ENCODE peak calls at places on chromosomes 11 and 22, in nine cellular contexts. M, A, O, T, J, F, S, N and E are unnamed samples. For H3K4me1, the result is how much of the 10 kb centered on the place peaks cover.

GRCh38 chr22:19715286-19715939 is 1.1 kb downstream of the SEPTIN5 start:
- DNase-seq in N (no peak), A (no peak), S (no peak), O (no peak), M (no peak), F (no peak), T (no peak), J (no peak), E (no peak)

GRCh38 chr22:44608606-44609226 is 93.3 kb upstream of the PRR5 start:
- DNase-seq in T (no peak), J (peak), F (no peak), A (no peak), M (no peak), S (peak), N (no peak), O (no peak), E (no peak)

GRCh38 chr11:65504671-65505433 is 6.0 kb downstream of the MALAT1 start:
- DNase-seq in O (no peak), J (no peak), M (peak), S (no peak), F (no peak), T (peak), A (no peak), N (no peak), E (no peak)

GRCh38 chr11:44305643-44306468 is 4.1 kb downstream of the ALX4 start:
- DNase-seq in J (peak), S (no peak), A (peak), T (no peak), F (no peak), M (no peak), O (no peak), N (peak), E (no peak)

GRCh38 chr22:39382410-39382809 is 17.2 kb upstream of the TAB1 start:
- DNase-seq in O (no peak), F (no peak), T (no peak), A (no peak), S (no peak), N (no peak), M (no peak), J (no peak), E (no peak)

GRCh38 chr11:73889019-73889418 is 12.2 kb downstream of the PAAF1 start:
- DNase-seq in T (no peak), O (peak), A (no peak), S (no peak), J (no peak), N (no peak), M (no peak), F (no peak), E (no peak)

GRCh38 chr11:67117667-67118058 is 1.4 kb upstream of the KDM2A start:
- DNase-seq in N (peak), J (no peak), T (peak), M (no peak), F (peak), O (no peak), A (peak), S (peak), E (peak)

GRCh38 chr22:32579533-32580220 is 105.1 kb downstream of the FBXO7 start:
- DNase-seq in N (no peak), M (no peak), F (no peak), T (no peak), S (no peak), J (no peak), O (no peak), A (no peak), E (peak)

GRCh38 chr11:17651681-17652080 is 67.7 kb upstream of the MYOD1 start:
- DNase-seq in A (no peak), O (no peak), F (no peak), M (no peak), J (no peak), N (no peak), T (no peak), S (no peak), E (no peak)

GRCh38 chr22:50399751-50400331 is 56.7 kb downstream of the PPP6R2 start:
- DNase-seq in F (no peak), J (peak), T (no peak), N (no peak), S (peak), M (peak), A (peak), O (no peak), E (peak)

GRCh38 chr11:83521647-83522596 is 235.8 kb upstream of the CCDC90B start:
- DNase-seq in N (no peak), T (no peak), M (no peak), O (peak), F (no peak), A (peak), J (peak), S (peak), E (no peak)

GRCh38 chr11:105000797-105001196 is 22.2 kb downstream of the CASP5 start:
- DNase-seq in M (peak), F (no peak), T (no peak), S (peak), J (no peak), O (no peak), N (no peak), A (peak), E (peak)

GRCh38 chr11:67437082-67437821 is at the start of gene PTPRCAP:
- DNase-seq in T (no peak), F (no peak), N (no peak), J (no peak), O (no peak), M (peak), S (no peak), A (no peak), E (no peak)

GRCh38 chr11:11842426-11843008 is 745 bp downstream of the USP47 start:
- DNase-seq in T (peak), O (peak), M (peak), S (no peak), J (peak), A (peak), N (no peak), F (no peak), E (peak)

GRCh38 chr22:43481528-43482309 is 69.9 kb downstream of the MPPED1 start:
- DNase-seq in J (no peak), O (no peak), A (peak), N (no peak), T (no peak), S (no peak), M (peak), F (no peak), E (no peak)

GRCh38 chr11:91081440-91082088 is 858.7 kb upstream of the CHORDC1 start:
- DNase-seq in T (no peak), A (no peak), O (peak), F (no peak), M (peak), N (no peak), J (no peak), S (no peak), E (peak)

GRCh38 chr11:129695543-129696308 is 119.9 kb upstream of the TMEM45B start:
- DNase-seq in F (no peak), M (no peak), J (peak), A (peak), O (peak), N (peak), S (peak), T (peak), E (peak)

GRCh38 chr11:48055292-48056132 is 75.2 kb downstream of the PTPRJ start:
- DNase-seq in O (peak), S (no peak), M (no peak), F (no peak), A (no peak), T (no peak), N (no peak), J (no peak), E (no peak)

GRCh38 chr11:117822522-117823033 is 2.0 kb downstream of the FXYD2 start:
- DNase-seq in N (peak), M (peak), F (peak), A (no peak), O (no peak), S (no peak), T (no peak), J (no peak), E (no peak)
- H3K4me1 ChIP-seq in N (under half), M (under half), F (under half), A (under half), O (under half), S (under half), T (under half), J (under half), E (half or more)

DNA sequence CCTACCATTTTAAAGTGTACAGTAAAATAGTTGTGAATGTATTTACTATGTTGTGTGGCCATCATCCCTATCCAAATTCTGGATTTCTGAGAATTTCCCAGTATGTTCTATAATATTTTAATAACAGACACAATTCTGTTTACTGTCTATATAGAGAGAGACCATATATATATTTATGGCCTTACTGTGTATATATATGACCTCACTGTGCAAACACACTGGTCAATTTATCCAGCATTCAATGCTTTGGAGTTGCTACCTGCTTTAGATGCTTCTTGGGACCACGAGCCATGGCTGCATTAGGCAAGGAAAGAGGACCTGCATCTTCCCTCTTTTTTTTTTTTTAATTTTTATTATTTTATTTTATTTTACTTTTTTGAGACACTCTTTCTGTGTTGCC is 40.2 kb downstream of the SWAP70 start:
- DNase-seq in A (no peak), J (no peak), M (no peak), N (no peak), S (no peak), F (no peak), T (no peak), O (no peak), E (no peak)
- H3K4me1 ChIP-seq in A (under half), J (under half), M (under half), N (under half), S (under half), F (under half), T (under half), O (under half), E (half or more)

GRCh38 chr11:70080763-70081162 is 2.6 kb downstream of the ANO1 start:
- DNase-seq in F (no peak), N (no peak), T (peak), O (peak), M (peak), S (no peak), J (no peak), A (no peak), E (no peak)

GRCh38 chr11:70082829-70083228 is 4.7 kb downstream of the ANO1 start:
- DNase-seq in A (no peak), N (no peak), T (no peak), O (peak), M (no peak), J (no peak), F (no peak), S (no peak), E (no peak)

GRCh38 chr11:70085815-70086769 is 8.0 kb downstream of the ANO1 start:
- DNase-seq in J (no peak), T (no peak), F (no peak), O (no peak), A (no peak), N (no peak), S (no peak), M (no peak), E (no peak)

GRCh38 chr11:70087446-70088167 is 9.5 kb downstream of the ANO1 start:
- DNase-seq in F (no peak), S (peak), T (no peak), O (no peak), N (peak), M (no peak), A (peak), J (peak), E (no peak)

DNA sequence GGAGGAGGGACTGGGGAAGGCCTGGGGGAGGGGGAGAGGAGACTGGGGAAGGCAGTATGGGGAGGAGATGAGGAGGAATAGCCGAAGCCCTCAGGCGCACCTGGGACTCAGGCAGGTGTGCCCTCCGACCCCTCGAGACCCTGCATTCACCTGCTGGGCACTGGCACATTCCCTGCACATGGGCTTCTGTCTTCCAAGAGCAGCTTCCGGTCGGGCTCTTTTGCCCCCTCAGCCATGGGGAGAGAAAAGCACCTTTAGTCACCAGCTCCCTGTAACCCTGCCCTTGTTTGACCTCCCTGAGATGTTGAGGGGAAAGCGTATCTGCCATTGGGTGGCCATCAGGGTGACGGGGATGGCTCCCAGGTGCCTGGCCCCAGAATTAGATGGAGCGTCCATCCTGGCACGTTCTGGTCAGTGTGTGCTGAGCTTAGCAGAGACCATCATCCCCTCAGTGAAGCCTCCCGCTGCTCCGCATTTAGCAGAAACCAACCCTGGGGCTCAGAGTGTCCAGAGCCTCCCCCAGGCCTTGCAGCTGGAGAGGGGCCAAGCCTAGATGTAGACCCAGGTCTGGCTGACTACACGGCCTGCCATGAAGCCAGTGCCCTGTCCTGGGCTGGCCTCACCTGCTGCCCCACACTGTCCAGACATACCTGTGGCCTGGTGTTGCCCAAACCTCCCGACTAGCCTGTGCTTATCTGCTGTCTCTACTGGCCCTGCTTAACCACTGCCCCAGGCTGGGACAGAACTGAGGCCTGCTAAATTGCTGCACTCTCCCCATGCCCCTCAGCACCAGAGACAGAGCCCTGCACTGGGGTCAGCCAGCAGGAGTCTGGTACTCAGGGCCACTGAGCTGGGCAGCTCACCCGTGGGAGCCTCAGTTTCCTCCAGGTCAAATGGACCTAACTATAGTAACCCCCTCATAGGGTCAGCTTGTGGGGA is 6.2 kb downstream of the ANO1 start:
- DNase-seq in F (no peak), A (no peak), S (no peak), N (no peak), J (peak), M (no peak), O (no peak), T (no peak), E (no peak)
- H3K4me1 ChIP-seq in F (under half), A (under half), S (under half), N (under half), J (under half), M (under half), O (under half), T (under half), E (under half)

DNA sequence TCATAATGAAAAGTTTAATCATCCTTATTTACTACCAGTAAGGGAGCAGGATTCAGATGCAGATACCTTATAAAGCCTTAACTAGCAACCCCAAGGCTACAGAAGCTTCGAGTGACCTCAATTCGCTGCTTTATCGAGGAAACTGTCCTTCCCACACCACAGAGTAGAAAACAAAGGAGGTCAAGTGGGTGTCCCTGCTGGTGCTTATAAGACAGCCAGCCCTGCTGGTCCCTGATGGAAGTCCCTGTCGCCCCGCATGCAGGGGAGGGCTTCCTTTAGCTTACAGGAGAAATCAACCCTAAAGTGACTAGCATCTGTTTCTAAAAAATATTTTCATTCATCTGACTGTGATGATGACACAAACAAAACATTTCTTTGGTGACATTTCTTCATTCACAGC is 7.3 kb downstream of the MN1 start:
- DNase-seq in N (no peak), O (no peak), F (no peak), A (peak), M (no peak), T (no peak), J (no peak), S (no peak), E (no peak)
- H3K4me1 ChIP-seq in N (under half), O (under half), F (under half), A (half or more), M (under half), T (under half), J (under half), S (under half), E (under half)

DNA sequence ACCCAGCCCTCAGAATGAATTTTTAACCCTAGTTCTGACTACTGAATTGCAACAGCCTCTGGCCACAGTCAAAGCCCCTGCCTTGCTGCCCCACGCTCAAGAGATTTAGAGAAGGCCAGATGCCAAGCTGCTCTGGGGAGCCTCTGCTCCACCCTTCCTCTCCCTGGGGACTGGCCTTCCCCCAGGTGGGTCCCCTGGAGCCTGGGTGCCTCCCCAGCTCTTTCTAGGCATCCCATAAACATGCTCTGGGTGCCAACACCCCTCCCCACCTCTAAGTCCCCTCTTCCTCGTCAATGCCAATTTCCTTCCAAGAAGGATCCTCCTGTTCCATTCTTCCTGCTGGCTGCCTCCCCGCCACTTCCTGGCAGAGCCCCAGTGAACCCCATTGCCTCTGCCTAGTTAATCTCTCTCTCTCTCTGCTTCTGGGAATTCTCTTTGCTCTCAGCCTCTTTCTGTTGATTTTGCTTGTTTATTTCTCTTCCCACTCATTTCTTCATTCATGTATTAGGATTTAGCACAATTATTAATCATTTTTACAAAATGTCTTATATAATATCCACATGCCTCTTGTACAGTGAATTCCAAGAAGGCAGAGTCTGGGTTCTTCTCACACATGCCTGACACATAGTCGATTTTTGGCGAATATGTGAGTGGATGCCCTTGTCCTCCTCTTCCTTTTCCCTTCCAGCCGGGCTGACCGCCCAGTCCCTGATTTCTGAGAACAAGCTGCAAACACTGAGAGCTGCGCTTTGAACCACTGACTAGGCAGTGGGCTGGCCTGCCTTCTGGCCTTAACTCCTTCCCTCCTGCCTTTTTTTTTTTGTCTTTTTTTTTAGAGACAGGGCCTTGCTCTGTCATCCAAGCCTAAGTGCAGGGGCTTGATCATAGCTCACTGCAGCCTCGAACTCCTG is 17.5 kb downstream of the UQCR10 start:
- DNase-seq in A (no peak), N (no peak), O (no peak), F (peak), M (peak), S (no peak), T (no peak), J (no peak), E (peak)
- H3K4me1 ChIP-seq in A (under half), N (under half), O (under half), F (under half), M (under half), S (under half), T (under half), J (under half), E (under half)

GRCh38 chr11:94059065-94059464 is 37.9 kb downstream of the HEPHL1 start:
- DNase-seq in J (no peak), F (no peak), M (no peak), T (no peak), A (no peak), N (no peak), O (no peak), S (no peak), E (no peak)
- H3K4me1 ChIP-seq in J (under half), F (under half), M (under half), T (under half), A (under half), N (under half), O (under half), S (under half), E (under half)